ENCODE peak calls at places on chromosomes 4 and X, in five cellular contexts. C is IMR-90; L is esophagus squamous epithelium; S is heart right ventricle; J is CD4-positive, alpha-beta T cell. I is an unnamed sample.

GRCh38 chr4:1842993-1843448 is 12.9 kb downstream of the LETM1 start:
- DNase-seq in C (peak), L (no peak), S (no peak), J (no peak), I (no peak)

GRCh38 chr4:138967313-138967712 is 48.3 kb upstream of the NOCT start:
- DNase-seq in C (no peak), L (no peak), S (no peak), J (no peak), I (no peak)

GRCh38 chr4:5996641-5997040 is 21.6 kb downstream of the C4orf50 start:
- DNase-seq in C (no peak), L (no peak), S (no peak), J (no peak), I (no peak)

GRCh38 chr4:176191974-176192373 is 3.4 kb downstream of the SPATA4 start:
- DNase-seq in C (peak), L (no peak), S (no peak), J (no peak), I (no peak)

GRCh38 chrX:91331476-91331875 is 103.2 kb upstream of the PABPC5 start:
- DNase-seq in C (no peak), L (no peak), S (no peak), J (no peak), I (no peak)

GRCh38 chr4:118034061-118034785 is at the start of gene NDST3:
- DNase-seq in C (peak), L (no peak), S (peak), J (no peak), I (no peak)

GRCh38 chr4:4320951-4321714 is 31.1 kb downstream of the ZBTB49 start:
- DNase-seq in C (no peak), L (no peak), S (no peak), J (no peak), I (peak)

GRCh38 chrX:119602701-119603255 is 3.4 kb downstream of the NKRF start:
- DNase-seq in C (no peak), L (no peak), S (no peak), J (no peak), I (no peak)

GRCh38 chr4:182143086-182143821 is 99.9 kb upstream of the TENM3 start:
- DNase-seq in C (peak), L (no peak), S (no peak), J (no peak), I (no peak)

GRCh38 chrX:1925053-1925481 is 310.2 kb downstream of the ASMT start:
- DNase-seq in C (no peak), L (no peak), S (no peak), J (no peak), I (no peak)

GRCh38 chr4:118738090-118738489 is 52.9 kb downstream of the METTL14 start:
- DNase-seq in C (no peak), L (no peak), S (no peak), J (no peak), I (no peak)

GRCh38 chr4:123014038-123014437 is 91.6 kb upstream of the NUDT6 start:
- DNase-seq in C (no peak), L (no peak), S (no peak), J (no peak), I (no peak)

GRCh38 chr4:41539711-41540110 is 1.8 kb downstream of the LIMCH1 start:
- DNase-seq in C (no peak), L (no peak), S (no peak), J (no peak), I (no peak)

GRCh38 chr4:145351162-145351561 is 130.5 kb upstream of the SMAD1 start:
- DNase-seq in C (no peak), L (no peak), S (no peak), J (no peak), I (no peak)

GRCh38 chr4:122930877-122931276 is 8.5 kb upstream of the NUDT6 start:
- DNase-seq in C (peak), L (no peak), S (no peak), J (no peak), I (no peak)

GRCh38 chrX:68232206-68232605 is 201.1 kb downstream of the OPHN1 start:
- DNase-seq in C (no peak), L (no peak), S (no peak), J (no peak), I (no peak)

GRCh38 chr4:6461301-6462165 is 10.9 kb downstream of the PPP2R2C start:
- DNase-seq in C (peak), L (no peak), S (no peak), J (no peak), I (peak)

GRCh38 chr4:144582105-144582850 is 63.7 kb upstream of the HHIP start:
- DNase-seq in C (peak), L (no peak), S (no peak), J (no peak), I (no peak)

GRCh38 chr4:3276961-3277360 is 15.9 kb upstream of the RGS12 start:
- DNase-seq in C (peak), L (no peak), S (no peak), J (no peak), I (no peak)

GRCh38 chr4:121072080-121072835 is at the start of gene NDNF:
- DNase-seq in C (peak), L (no peak), S (peak), J (peak), I (no peak)

GRCh38 chr4:1752284-1753041 is 31.1 kb downstream of the TACC3 start:
- DNase-seq in C (peak), L (no peak), S (no peak), J (no peak), I (no peak)

GRCh38 chrX:129606918-129607317 is 47.8 kb downstream of the APLN start:
- DNase-seq in C (peak), L (no peak), S (peak), J (peak), I (peak)

GRCh38 chrX:15465896-15466651 is 27.1 kb downstream of the PIR start:
- DNase-seq in C (peak), L (no peak), S (no peak), J (no peak), I (no peak)

GRCh38 chrX:69320116-69320515 is 154.9 kb upstream of the PJA1 start:
- DNase-seq in C (no peak), L (no peak), S (no peak), J (no peak), I (no peak)

GRCh38 chr4:98522603-98523395 is 135.6 kb downstream of the TSPAN5 start:
- DNase-seq in C (peak), L (no peak), S (no peak), J (no peak), I (no peak)

GRCh38 chr4:94551616-94552564 is 100.1 kb downstream of the PDLIM5 start:
- DNase-seq in C (peak), L (no peak), S (no peak), J (no peak), I (no peak)

GRCh38 chrX:118219866-118220265 is 103.3 kb upstream of the KLHL13 start:
- DNase-seq in C (no peak), L (no peak), S (no peak), J (no peak), I (no peak)

GRCh38 chr4:112075129-112075753 is 70.0 kb upstream of the FAM241A start:
- DNase-seq in C (peak), L (no peak), S (no peak), J (no peak), I (no peak)

GRCh38 chr4:40594261-40595178 is 35.1 kb downstream of the RBM47 start:
- DNase-seq in C (peak), L (no peak), S (no peak), J (no peak), I (no peak)

GRCh38 chr4:97235516-97235915 is 907.8 kb downstream of the STPG2 start:
- DNase-seq in C (no peak), L (no peak), S (no peak), J (no peak), I (no peak)

GRCh38 chrX:11336201-11336600 is 43.0 kb downstream of the AMELX start:
- DNase-seq in C (no peak), L (no peak), S (no peak), J (no peak), I (no peak)

GRCh38 chrX:11341274-11342256 is 48.4 kb downstream of the AMELX start:
- DNase-seq in C (peak), L (peak), S (peak), J (no peak), I (peak)

GRCh38 chrX:11334165-11334564 is 41.0 kb downstream of the AMELX start:
- DNase-seq in C (peak), L (no peak), S (no peak), J (no peak), I (no peak)

GRCh38 chrX:11331788-11332187 is 38.6 kb downstream of the AMELX start:
- DNase-seq in C (no peak), L (no peak), S (no peak), J (no peak), I (no peak)

DNA sequence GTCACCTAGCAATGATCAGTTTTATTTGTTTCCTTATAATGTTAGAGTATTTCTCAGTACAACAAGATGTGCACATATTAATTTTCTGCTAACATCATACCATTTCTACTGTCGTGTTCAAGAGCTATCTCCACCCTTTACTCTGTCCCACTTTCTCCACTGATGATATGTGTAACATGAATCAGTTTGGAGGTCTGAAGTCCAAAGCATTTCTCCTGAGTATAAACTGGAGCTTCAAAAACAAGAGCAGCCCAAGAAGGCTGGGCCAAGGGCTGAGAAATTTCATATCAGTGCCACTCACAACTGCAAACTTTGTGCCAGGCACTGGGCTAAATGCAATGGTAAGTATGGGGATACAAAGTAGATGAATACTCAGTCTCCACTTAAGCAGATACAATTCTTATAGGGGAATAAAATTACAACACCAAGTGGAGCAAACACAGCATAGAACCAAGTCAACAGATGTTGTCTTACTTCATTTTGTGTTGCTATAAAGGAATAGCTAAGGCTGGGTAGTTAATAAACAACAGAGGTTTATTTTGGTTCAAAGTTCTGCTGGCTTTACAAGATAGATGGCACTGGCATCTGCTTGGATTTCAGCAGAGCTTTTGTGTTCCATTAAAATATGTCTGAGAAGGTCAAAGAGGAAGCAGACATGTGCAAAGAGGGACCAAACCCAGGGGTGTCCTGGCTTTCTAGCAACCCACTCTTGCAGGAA is 44.2 kb downstream of the AMELX start:
- DNase-seq in C (no peak), L (no peak), S (no peak), J (no peak), I (no peak)
- H3K27ac ChIP-seq in C (no peak), L (no peak), S (no peak), J (no peak), I (no peak)

DNA sequence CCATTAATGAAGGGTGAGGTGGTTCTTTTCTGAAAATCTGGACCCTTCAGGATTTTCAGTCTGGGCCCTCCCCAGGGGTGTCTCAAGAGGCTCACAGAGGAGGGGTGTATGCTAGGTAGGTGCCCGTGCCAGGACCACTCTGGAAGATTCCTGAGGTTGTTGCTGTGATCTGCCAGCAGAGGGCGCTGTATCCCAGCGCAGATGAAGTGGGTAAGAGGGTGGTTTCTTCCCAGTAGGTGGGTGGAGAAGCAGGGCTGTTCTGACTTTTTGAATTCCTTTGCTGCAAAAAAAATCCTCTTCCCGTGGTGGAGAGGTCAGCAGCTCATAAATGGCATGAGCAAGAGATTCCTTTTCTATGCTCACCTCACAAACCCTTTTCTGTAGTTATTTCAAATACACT is 51.1 kb downstream of the SCML1 start:
- DNase-seq in C (peak), L (no peak), S (peak), J (peak), I (no peak)
- H3K27ac ChIP-seq in C (no peak), L (no peak), S (no peak), J (no peak), I (no peak)

GRCh38 chrX:12972867-12973560 is 1.9 kb upstream of the TMSB4X start:
- DNase-seq in C (no peak), L (no peak), S (no peak), J (no peak), I (no peak)

GRCh38 chrX:12972239-12972638 is 2.7 kb upstream of the TMSB4X start:
- DNase-seq in C (no peak), L (no peak), S (no peak), J (no peak), I (no peak)

GRCh38 chrX:12974217-12974796 is 603 bp upstream of the TMSB4X start:
- DNase-seq in C (peak), L (no peak), S (peak), J (peak), I (peak)

GRCh38 chrX:12974797-12975669 is at the start of gene TMSB4X:
- DNase-seq in C (peak), L (peak), S (peak), J (peak), I (peak)

GRCh38 chrX:12973561-12974216 is 1.2 kb upstream of the TMSB4X start:
- DNase-seq in C (no peak), L (no peak), S (peak), J (peak), I (peak)
- H3K27ac ChIP-seq in C (no peak), L (peak), S (peak), J (peak), I (peak)

DNA sequence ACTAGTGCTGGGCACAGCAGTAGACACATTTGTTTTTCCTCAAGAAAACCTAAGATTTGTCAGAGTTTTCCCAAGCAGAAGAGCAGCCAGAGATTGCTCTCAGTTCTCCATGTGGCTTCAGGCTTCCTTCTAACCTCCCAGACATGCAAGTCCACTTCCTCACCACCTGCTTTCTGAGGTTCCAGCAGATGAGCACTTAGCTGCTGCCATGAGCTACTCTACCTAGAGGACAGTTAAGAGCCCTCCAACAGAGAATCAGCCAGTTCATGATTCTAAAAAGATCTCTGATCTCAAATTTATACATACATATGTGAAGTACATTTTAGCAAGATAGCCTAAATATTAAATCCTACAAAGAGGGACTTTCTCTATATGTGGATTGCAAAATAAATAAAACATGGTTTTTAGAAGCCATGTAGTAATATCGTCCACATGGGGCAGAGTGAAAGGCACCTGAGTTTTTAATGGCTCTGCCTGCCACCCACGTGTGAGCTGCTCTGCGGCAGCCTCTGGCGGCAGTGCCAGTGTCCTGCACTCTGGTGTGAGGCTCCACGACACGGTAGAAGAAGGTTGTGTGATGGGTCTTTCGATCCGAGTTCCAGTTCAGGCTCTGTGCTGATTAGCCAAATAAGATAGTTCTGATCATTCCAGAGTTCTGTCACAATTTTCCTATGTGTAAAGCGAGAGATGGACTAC is 10.3 kb downstream of the CYP4V2 start:
- DNase-seq in C (peak), L (no peak), S (no peak), J (peak), I (peak)
- H3K27ac ChIP-seq in C (no peak), L (no peak), S (peak), J (no peak), I (no peak)

I was measured in Peyer's patch.